ENCODE peak calls at places on chromosomes 3 and 15, in five cellular contexts. Z is choroid plexus epithelial cell, A is WERI-Rb-1, W is cardiac muscle cell, Y is HL-60. X is an unnamed sample.

GRCh38 chr3:53153267-53153823 is 7.7 kb upstream of the PRKCD start:
- DNase-seq in Y (no peak), Z (no peak), W (no peak), A (no peak), X (no peak)

GRCh38 chr3:36362216-36362615 is 18.1 kb upstream of the STAC start:
- DNase-seq in A (no peak), W (no peak), Z (peak), Y (no peak), X (no peak)

GRCh38 chr3:107958151-107958550 is 132.7 kb downstream of the CD47 start:
- DNase-seq in Y (no peak), Z (no peak), A (no peak), W (peak), X (no peak)

GRCh38 chr15:101175396-101175795 is 76.5 kb downstream of the CHSY1 start:
- DNase-seq in A (no peak), Z (no peak), W (no peak), Y (peak), X (no peak)

GRCh38 chr15:69474291-69474690 is 21.7 kb downstream of the RPLP1 start:
- DNase-seq in A (no peak), W (no peak), Y (no peak), Z (peak), X (no peak)

GRCh38 chr3:38039899-38040261 is 872 bp downstream of the DLEC1 start:
- DNase-seq in Z (peak), A (no peak), W (peak), Y (peak), X (peak)

GRCh38 chr3:129690406-129690805 is 83.9 kb upstream of the PLXND1 start:
- DNase-seq in W (peak), A (peak), Y (peak), Z (peak), X (no peak)

GRCh38 chr3:44114142-44114541 is 127.5 kb upstream of the TOPAZ1 start:
- DNase-seq in Y (peak), W (peak), A (peak), Z (peak), X (peak)

GRCh38 chr3:123778991-123779622 is 105.0 kb downstream of the MYLK start:
- DNase-seq in A (peak), Y (no peak), Z (no peak), W (no peak), X (no peak)

GRCh38 chr15:51721199-51721960 is 16.1 kb downstream of the LYSMD2 start:
- DNase-seq in Y (no peak), A (no peak), W (peak), Z (no peak), X (no peak)

GRCh38 chr15:68098465-68098864 is 44.4 kb downstream of the PIAS1 start:
- DNase-seq in Y (no peak), Z (no peak), A (no peak), W (no peak), X (no peak)

GRCh38 chr15:68096099-68096498 is 42.0 kb downstream of the PIAS1 start:
- DNase-seq in Z (no peak), Y (no peak), W (no peak), A (no peak), X (no peak)

GRCh38 chr15:68091743-68092142 is 37.6 kb downstream of the PIAS1 start:
- DNase-seq in Z (no peak), W (no peak), Y (no peak), A (no peak), X (no peak)

GRCh38 chr15:68100194-68100593 is 46.1 kb downstream of the PIAS1 start:
- DNase-seq in Y (no peak), W (no peak), Z (no peak), A (no peak), X (no peak)

GRCh38 chr15:68097029-68097428 is 42.9 kb downstream of the PIAS1 start:
- DNase-seq in Z (peak), A (no peak), W (no peak), Y (no peak), X (no peak)
- TF ChIP-seq CTCF in Z (no peak), A (no peak), W (no peak), Y (no peak), X (no peak)

GRCh38 chr3:133376805-133377204 is 23.1 kb upstream of the BFSP2 start:
- DNase-seq in Y (peak), W (peak), A (peak), Z (no peak), X (no peak)

GRCh38 chr3:133380481-133381225 is 19.2 kb upstream of the BFSP2 start:
- DNase-seq in Z (no peak), W (no peak), Y (no peak), A (no peak), X (no peak)

GRCh38 chr3:133374706-133375105 is 25.1 kb upstream of the BFSP2 start:
- DNase-seq in A (no peak), Y (no peak), Z (peak), W (peak), X (no peak)

GRCh38 chr3:133379926-133380325 is 19.9 kb upstream of the BFSP2 start:
- DNase-seq in Y (no peak), A (no peak), Z (no peak), W (no peak), X (no peak)

GRCh38 chr3:133377396-133377795 is 22.5 kb upstream of the BFSP2 start:
- DNase-seq in W (peak), Y (peak), Z (peak), A (peak), X (no peak)
- TF ChIP-seq CTCF in W (peak), Y (peak), Z (peak), A (peak), X (no peak)

GRCh38 chr15:39936681-39937080 is 2.8 kb downstream of the EIF2AK4 start:
- DNase-seq in Y (no peak), Z (peak), A (no peak), W (no peak), X (no peak)

GRCh38 chr15:39936187-39936586 is 2.3 kb downstream of the EIF2AK4 start:
- DNase-seq in W (no peak), Y (no peak), A (no peak), Z (no peak), X (no peak)

GRCh38 chr15:39935241-39935640 is 1.3 kb downstream of the EIF2AK4 start:
- DNase-seq in A (no peak), W (no peak), Y (no peak), Z (no peak), X (no peak)

GRCh38 chr15:39934415-39935044 is 615 bp downstream of the EIF2AK4 start:
- DNase-seq in Y (peak), W (no peak), Z (peak), A (no peak), X (no peak)

GRCh38 chr15:39931615-39932014 is 2.3 kb upstream of the EIF2AK4 start:
- DNase-seq in Y (no peak), Z (no peak), A (no peak), W (peak), X (no peak)
- TF ChIP-seq CTCF in Y (peak), Z (peak), A (no peak), W (peak), X (no peak)

GRCh38 chr3:186235554-186235953 is 126.5 kb downstream of the DGKG start:
- DNase-seq in A (no peak), W (no peak), Z (no peak), Y (no peak), X (no peak)

GRCh38 chr3:186241910-186242821 is 119.9 kb downstream of the DGKG start:
- DNase-seq in Z (peak), W (peak), A (peak), Y (peak), X (no peak)

GRCh38 chr3:186237915-186238314 is 124.1 kb downstream of the DGKG start:
- DNase-seq in W (no peak), A (no peak), Y (no peak), Z (no peak), X (no peak)

GRCh38 chr3:186239321-186239720 is 122.7 kb downstream of the DGKG start:
- DNase-seq in Z (no peak), W (no peak), A (peak), Y (no peak), X (no peak)

GRCh38 chr3:186236357-186237020 is 125.5 kb downstream of the DGKG start:
- DNase-seq in Y (no peak), A (no peak), Z (peak), W (no peak), X (no peak)
- TF ChIP-seq CTCF in Y (no peak), A (no peak), Z (no peak), W (no peak), X (no peak)

GRCh38 chr3:172321035-172321434 is 127.2 kb downstream of the GHSR start:
- DNase-seq in Y (no peak), A (no peak), W (peak), Z (peak), X (no peak)
- TF ChIP-seq CTCF in Y (no peak), A (no peak), W (no peak), Z (no peak), X (no peak)

GRCh38 chr3:160134964-160135363 is 90.3 kb upstream of the C3orf80 start:
- DNase-seq in Y (peak), Z (peak), W (peak), A (no peak), X (no peak)
- TF ChIP-seq CTCF in Y (no peak), Z (no peak), W (no peak), A (no peak), X (no peak)

DNA sequence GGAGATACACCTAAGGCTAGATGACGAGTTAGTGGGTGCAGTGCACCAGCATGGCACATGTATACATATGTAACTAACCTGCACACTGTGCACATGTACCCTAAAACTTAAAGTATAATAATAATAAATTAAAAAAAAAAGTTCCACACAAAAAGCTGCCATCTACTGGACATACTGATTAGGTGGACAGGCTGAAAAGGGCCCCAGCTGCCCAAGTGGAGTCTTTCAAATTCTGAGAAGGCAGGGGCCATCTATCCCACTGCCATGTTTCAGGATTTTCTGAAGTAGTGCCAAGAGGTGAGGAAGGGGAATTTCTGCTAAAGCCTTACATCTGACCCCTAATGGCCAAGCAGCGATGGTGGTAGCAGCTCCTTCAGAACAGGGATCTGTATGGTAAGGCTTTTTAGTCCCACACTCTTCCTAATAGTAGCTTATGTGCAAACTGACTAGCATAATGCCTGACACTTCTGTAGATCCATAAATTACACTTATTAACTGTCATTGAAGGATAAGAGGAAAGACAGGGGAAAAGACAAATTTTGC is 7.7 kb downstream of the FSTL1 start:
- DNase-seq in W (no peak), Y (no peak), Z (peak), A (peak), X (no peak)
- TF ChIP-seq CTCF in W (peak), Y (no peak), Z (peak), A (peak), X (no peak)

GRCh38 chr3:45224824-45225464 is 1.1 kb downstream of the TMEM158 start:
- DNase-seq in A (peak), Y (peak), W (peak), Z (peak), X (peak)
- TF ChIP-seq CTCF in A (peak), Y (no peak), W (peak), Z (peak), X (no peak)

X was measured in activated B cell treated with CpG ODN at 0.5 μM for 24 hours.